ENCODE peak calls at places on chromosome 21, in six cellular contexts. G is H1, S is GM12891, O is K562, T is HepG2, Q is GM12878. R is an unnamed sample.

GRCh38 chr21:34020005-34020847 is 53.2 kb upstream of the MRPS6 start:
- DNase-seq in G (no peak), S (no peak), O (no peak), T (peak), Q (peak), R (no peak)

GRCh38 chr21:43613755-43614638 is 45.3 kb downstream of the HSF2BP start:
- DNase-seq in G (no peak), S (peak), O (peak), T (no peak), Q (peak), R (peak)

GRCh38 chr21:14862794-14863720 is 201.7 kb downstream of the NRIP1 start:
- DNase-seq in G (no peak), S (no peak), O (peak), T (peak), Q (no peak), R (no peak)

GRCh38 chr21:42983102-42983501 is 8.7 kb downstream of the PKNOX1 start:
- DNase-seq in G (no peak), S (no peak), O (no peak), T (no peak), Q (no peak), R (no peak)

GRCh38 chr21:37412603-37413360 is 46.2 kb downstream of the DYRK1A start:
- DNase-seq in G (no peak), S (no peak), O (no peak), T (no peak), Q (no peak), R (no peak)

GRCh38 chr21:43341349-43342163 is 85.4 kb downstream of the SIK1 start:
- DNase-seq in G (no peak), S (no peak), O (no peak), T (no peak), Q (no peak), R (no peak)

GRCh38 chr21:34093083-34093482 is 19.7 kb downstream of the MRPS6 start:
- DNase-seq in G (no peak), S (no peak), O (no peak), T (no peak), Q (no peak), R (no peak)

GRCh38 chr21:29149771-29150425 is 19.5 kb downstream of the MAP3K7CL start:
- DNase-seq in G (no peak), S (no peak), O (no peak), T (no peak), Q (no peak), R (no peak)

GRCh38 chr21:37202221-37202805 is 64.8 kb downstream of the VPS26C start:
- DNase-seq in G (no peak), S (no peak), O (no peak), T (no peak), Q (no peak), R (no peak)

GRCh38 chr21:24275613-24276012 is 1331.7 kb downstream of the MRPL39 start:
- DNase-seq in G (no peak), S (no peak), O (no peak), T (no peak), Q (no peak), R (no peak)

GRCh38 chr21:31696424-31696823 is 35.5 kb downstream of the SCAF4 start:
- DNase-seq in G (no peak), S (no peak), O (no peak), T (no peak), Q (no peak), R (no peak)

GRCh38 chr21:20258542-20258941 is 739.7 kb upstream of the NCAM2 start:
- DNase-seq in G (no peak), S (no peak), O (peak), T (no peak), Q (no peak), R (no peak)

GRCh38 chr21:31731112-31731801 is 661 bp downstream of the SCAF4 start:
- DNase-seq in G (no peak), S (peak), O (peak), T (peak), Q (no peak), R (peak)

GRCh38 chr21:29208666-29209059 is 78.2 kb downstream of the MAP3K7CL start:
- DNase-seq in G (no peak), S (no peak), O (no peak), T (no peak), Q (no peak), R (no peak)

GRCh38 chr21:19609611-19610010 is 1206.0 kb upstream of the TMPRSS15 start:
- DNase-seq in G (no peak), S (no peak), O (no peak), T (no peak), Q (no peak), R (no peak)

GRCh38 chr21:31161157-31161556 is 122.9 kb upstream of the KRTAP19-8 start:
- DNase-seq in G (no peak), S (no peak), O (no peak), T (no peak), Q (no peak), R (no peak)

GRCh38 chr21:37146320-37147225 is 73.5 kb downstream of the TTC3 start:
- DNase-seq in G (no peak), S (no peak), O (no peak), T (no peak), Q (no peak), R (no peak)

GRCh38 chr21:21715286-21715969 is 717.2 kb downstream of the NCAM2 start:
- DNase-seq in G (no peak), S (no peak), O (no peak), T (no peak), Q (no peak), R (no peak)

GRCh38 chr21:43815107-43815742 is 25.8 kb downstream of the RRP1 start:
- DNase-seq in G (no peak), S (no peak), O (peak), T (no peak), Q (no peak), R (no peak)

DNA sequence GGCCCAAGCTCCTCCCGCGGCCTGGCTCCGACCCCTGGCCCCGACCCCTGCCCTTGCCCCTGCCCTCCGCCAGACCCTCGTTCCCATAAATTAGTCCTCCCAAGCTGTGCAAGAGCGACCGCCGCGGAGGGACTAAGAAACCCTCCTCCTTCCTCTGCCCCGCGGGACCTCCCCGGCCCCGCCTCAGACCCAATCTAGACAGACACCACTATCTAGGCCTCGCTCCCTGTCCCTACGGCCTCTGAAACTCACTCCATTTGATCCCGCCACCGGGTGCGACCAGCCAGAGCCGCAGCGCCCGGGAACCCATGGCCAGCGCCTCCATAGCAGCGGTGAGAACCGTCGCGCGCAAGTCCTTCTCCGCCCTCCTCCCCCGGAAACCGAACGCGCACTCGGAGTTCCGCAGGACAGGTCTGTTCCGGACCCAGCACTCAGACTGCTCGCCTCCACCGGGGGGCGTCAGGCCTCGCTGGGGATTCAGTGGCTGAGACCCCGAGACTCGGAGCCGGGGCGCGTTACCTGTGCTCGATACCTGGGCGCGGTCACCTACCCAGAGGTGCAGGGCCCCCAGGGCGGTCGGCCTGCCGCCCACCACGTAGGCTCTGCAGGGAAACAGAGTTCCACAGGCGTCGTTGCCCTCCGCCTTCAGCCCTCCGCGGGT is at the start of gene MRPL39:
- DNase-seq in G (peak), S (peak), O (peak), T (peak), Q (peak), R (peak)
- TF ChIP-seq POLR2A in G (peak), S (peak), O (peak), T (peak), Q (peak), R (peak)

DNA sequence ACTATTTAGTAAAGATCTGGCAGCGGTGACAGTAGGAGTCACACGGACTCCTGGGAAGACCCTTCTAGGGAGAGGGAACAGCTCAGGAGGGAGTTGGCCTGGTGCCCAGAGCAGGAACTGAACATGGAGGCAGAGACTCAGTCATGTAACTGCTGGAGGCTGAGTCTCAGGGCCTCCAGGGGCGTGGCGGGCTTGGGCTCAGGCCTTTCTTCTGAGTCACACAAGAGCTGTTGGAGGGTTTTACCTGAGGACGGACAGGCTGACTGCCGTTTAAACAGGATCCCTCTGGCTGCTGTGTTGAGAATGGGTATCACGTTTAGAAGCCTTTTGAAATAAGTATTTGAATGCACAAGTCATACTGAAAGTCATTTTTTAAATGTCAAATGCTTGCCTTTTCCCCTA is 7.2 kb upstream of the ETS2 start:
- DNase-seq in G (no peak), S (no peak), O (peak), T (no peak), Q (no peak), R (no peak)
- TF ChIP-seq POLR2AphosphoS5 in G (no peak), S (no peak), O (no peak), T (no peak), Q (no peak), R (no peak)

DNA sequence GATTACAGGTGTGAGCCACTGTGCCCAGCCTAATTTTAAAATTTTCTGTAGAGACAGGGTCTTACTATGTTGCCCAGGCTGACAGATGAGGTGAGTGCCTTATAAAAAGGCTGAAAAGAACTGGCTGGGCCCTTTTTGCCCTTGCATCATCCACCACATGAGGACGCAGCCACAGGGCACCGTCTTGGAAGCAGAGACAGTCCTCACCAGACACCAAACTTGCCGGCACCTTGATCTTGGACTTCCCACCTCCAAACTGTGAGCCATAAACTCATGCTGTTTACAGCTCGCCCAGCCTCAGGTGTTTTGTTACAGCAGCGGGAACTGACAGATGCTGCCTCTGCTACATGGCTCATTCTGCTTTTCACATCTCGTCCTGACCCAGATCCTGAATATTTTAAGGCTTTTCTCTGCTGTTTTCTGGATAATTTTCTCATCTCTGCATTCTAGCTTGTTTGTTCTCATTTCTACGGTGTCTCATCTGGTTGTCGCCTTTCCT is 19.1 kb upstream of the PCBP3 start:
- DNase-seq in G (no peak), S (no peak), O (no peak), T (no peak), Q (no peak), R (no peak)
- TF ChIP-seq TAF1 in G (no peak), S (no peak), O (no peak), T (no peak), Q (no peak), R (no peak)

GRCh38 chr21:41953831-41954653 is at the start of gene C2CD2:
- DNase-seq in G (no peak), S (peak), O (peak), T (peak), Q (no peak), R (peak)
- TF ChIP-seq POLR2A in G (peak), S (no peak), O (no peak), T (no peak), Q (peak), R (peak)

GRCh38 chr21:35212393-35213127 is 163.5 kb upstream of the RUNX1 start:
- DNase-seq in G (no peak), S (no peak), O (no peak), T (no peak), Q (no peak), R (no peak)
- TF ChIP-seq POLR2AphosphoS5 in G (no peak), S (no peak), O (no peak), T (no peak), Q (no peak), R (no peak)

GRCh38 chr21:16708431-16708830 is 804.4 kb upstream of the CXADR start:
- DNase-seq in G (no peak), S (no peak), O (no peak), T (no peak), Q (no peak), R (no peak)
- TF ChIP-seq TAF1 in G (no peak), S (no peak), O (no peak), T (no peak), Q (no peak), R (no peak)

GRCh38 chr21:38498057-38498833 is at the start of gene ERG:
- DNase-seq in G (no peak), S (no peak), O (no peak), T (no peak), Q (no peak), R (no peak)
- TF ChIP-seq POLR2A in G (no peak), S (no peak), O (no peak), T (no peak), Q (no peak), R (no peak)

R was measured in GM12892.